ENCODE peak calls at places on chromosomes 5 and 9, in nine cellular contexts. Q is naive thymus-derived CD4-positive, alpha-beta T cell; J is foreskin fibroblast; A is activated CD4-positive, alpha-beta T cell treated with anti-CD3 and anti-CD28 coated beads, Interleukin-2, amount 10 ng/mL, durations not matched to agents 7 days and 5 days; K is HCEC 1CT; C is ELR; U is substantia nigra; O is activated T-cell treated with anti-CD3 and anti-CD28 coated beads for 1 hour; X is adipocyte. B is an unnamed sample.

GRCh38 chr5:160420331-160420610 is 1.4 kb upstream of the PTTG1 start:
- DNase-seq in A (no peak), Q (no peak), O (no peak), C (no peak), X (no peak), U (no peak), J (no peak), K (no peak), B (no peak)

GRCh38 chr9:2859776-2860379 is 16.0 kb upstream of the PUM3 start:
- DNase-seq in O (peak), A (peak), U (peak), K (peak), C (peak), J (peak), Q (no peak), X (peak), B (peak)

GRCh38 chr5:134840811-134841210 is 5.0 kb upstream of the C5orf24 start:
- DNase-seq in X (no peak), C (peak), U (no peak), K (no peak), Q (no peak), J (no peak), A (no peak), O (no peak), B (no peak)

GRCh38 chr5:78162253-78162862 is 132.1 kb downstream of the AP3B1 start:
- DNase-seq in U (peak), X (peak), K (peak), O (no peak), C (peak), A (peak), J (peak), Q (peak), B (peak)

GRCh38 chr9:12416736-12417135 is 276.4 kb upstream of the TYRP1 start:
- DNase-seq in K (no peak), Q (no peak), A (no peak), J (no peak), X (no peak), U (no peak), C (no peak), O (no peak), B (no peak)

GRCh38 chr9:68574150-68574549 is 33.5 kb upstream of the TMEM252 start:
- DNase-seq in O (no peak), A (no peak), K (no peak), X (peak), U (no peak), Q (no peak), J (no peak), C (peak), B (no peak)

GRCh38 chr5:93582677-93583524 is at the start of gene NR2F1:
- DNase-seq in Q (no peak), X (peak), C (peak), A (no peak), J (peak), U (peak), O (no peak), K (peak), B (peak)

GRCh38 chr5:175862131-175863012 is 9.0 kb upstream of the CPLX2 start:
- DNase-seq in O (no peak), J (no peak), U (no peak), X (no peak), C (no peak), A (no peak), K (no peak), Q (no peak), B (no peak)

GRCh38 chr5:37839441-37840035 is 303 bp downstream of the GDNF start:
- DNase-seq in A (no peak), C (peak), J (peak), K (peak), U (no peak), O (no peak), X (peak), Q (no peak), B (peak)

GRCh38 chr5:136077046-136077445 is 48.3 kb downstream of the TGFBI start:
- DNase-seq in X (no peak), U (no peak), O (no peak), Q (no peak), C (no peak), J (no peak), A (no peak), K (no peak), B (no peak)

GRCh38 chr5:178290376-178290775 is 57.8 kb upstream of the PHYKPL start:
- DNase-seq in C (no peak), U (no peak), J (no peak), O (no peak), A (no peak), Q (no peak), K (no peak), X (no peak), B (no peak)

GRCh38 chr5:128083811-128084227 is 253 bp downstream of the SLC12A2 start:
- DNase-seq in X (peak), K (no peak), Q (no peak), J (peak), C (no peak), U (no peak), A (no peak), O (no peak), B (peak)

GRCh38 chr5:40437452-40437861 is 242.3 kb upstream of the PTGER4 start:
- DNase-seq in C (peak), J (peak), K (peak), U (no peak), A (no peak), O (no peak), X (peak), Q (no peak), B (peak)

GRCh38 chr9:127694890-127695735 is 11.7 kb upstream of the CFAP157 start:
- DNase-seq in K (no peak), U (no peak), J (peak), O (no peak), C (peak), Q (no peak), A (no peak), X (peak), B (no peak)

GRCh38 chr5:96381526-96381925 is 51.5 kb downstream of the PCSK1 start:
- DNase-seq in X (no peak), Q (peak), J (no peak), U (no peak), K (no peak), O (no peak), C (no peak), A (peak), B (no peak)

GRCh38 chr9:37283730-37284235 is 138.7 kb upstream of the GRHPR start:
- DNase-seq in O (no peak), U (no peak), X (peak), C (peak), J (no peak), Q (no peak), A (no peak), K (peak), B (peak)

GRCh38 chr5:169243651-169244422 is 57.1 kb downstream of the SLIT3 start:
- DNase-seq in C (no peak), A (no peak), U (no peak), J (no peak), X (no peak), Q (no peak), K (no peak), O (no peak), B (no peak)

GRCh38 chr5:19855453-19855852 is 132.5 kb downstream of the CDH18 start:
- DNase-seq in Q (no peak), C (no peak), A (no peak), X (peak), K (no peak), O (no peak), U (no peak), J (no peak), B (no peak)

GRCh38 chr9:37769306-37769705 is 15.6 kb downstream of the EXOSC3 start:
- DNase-seq in J (no peak), A (no peak), X (no peak), Q (no peak), K (no peak), U (no peak), C (no peak), O (no peak), B (no peak)

GRCh38 chr5:59401637-59402036 is 491.9 kb downstream of the PDE4D start:
- DNase-seq in K (no peak), O (no peak), U (no peak), X (no peak), Q (no peak), J (no peak), C (no peak), A (no peak), B (no peak)

GRCh38 chr5:52521236-52521635 is 266.5 kb upstream of the ITGA1 start:
- DNase-seq in O (no peak), J (no peak), A (no peak), U (no peak), K (no peak), C (no peak), X (no peak), Q (no peak), B (no peak)

GRCh38 chr9:36765077-36765390 is 192.3 kb downstream of the MELK start:
- DNase-seq in C (no peak), A (no peak), J (no peak), Q (no peak), O (no peak), X (no peak), U (no peak), K (no peak), B (no peak)

B was measured in IMR-90.